ENCODE peak calls at places on chromosome 14, in eight cellular contexts. M, K, X, V, F, I, J and A are unnamed samples.

GRCh38 chr14:34713681-34714319 is 593 bp downstream of the CFL2 start:
- DNase-seq in M (peak; percentile 68), X (peak; percentile 47), F (no peak), J (peak; percentile 59), K (peak; percentile 73), V (peak; percentile 26), I (no peak), A (peak; percentile 39)

GRCh38 chr14:103699901-103700752 is 15.1 kb downstream of the XRCC3 start:
- DNase-seq in M (no peak), X (no peak), J (no peak), F (no peak), V (no peak), K (no peak), I (no peak), A (no peak)

GRCh38 chr14:68952544-68953535 is 26.3 kb downstream of the ACTN1 start:
- DNase-seq in M (peak; percentile 75), V (peak; percentile 25), J (peak; percentile 57), F (no peak), K (no peak), I (no peak), X (peak; percentile 68), A (no peak)

GRCh38 chr14:29955087-29955486 is 27.4 kb upstream of the PRKD1 start:
- DNase-seq in X (no peak), F (no peak), I (no peak), V (no peak), K (no peak), M (no peak), J (no peak), A (no peak)

GRCh38 chr14:103073367-103073875 is 10.6 kb upstream of the LBHD2 start:
- DNase-seq in M (no peak), V (no peak), J (no peak), F (no peak), K (no peak), I (peak; percentile 85), X (no peak), A (no peak)

GRCh38 chr14:92630367-92630766 is 116.8 kb downstream of the RIN3 start:
- DNase-seq in V (no peak), K (no peak), F (no peak), J (no peak), M (no peak), X (no peak), I (no peak), A (no peak)

GRCh38 chr14:30193791-30194407 is 266.3 kb upstream of the PRKD1 start:
- DNase-seq in X (no peak), M (no peak), J (peak; percentile 70), F (no peak), I (no peak), K (peak; percentile 17), V (no peak), A (no peak)

GRCh38 chr14:38074754-38075153 is 132.9 kb upstream of the SSTR1 start:
- DNase-seq in V (no peak), X (no peak), M (no peak), F (no peak), K (no peak), J (no peak), I (no peak), A (no peak)

GRCh38 chr14:69484444-69485113 is at the start of gene PLEKHD1:
- DNase-seq in J (no peak), F (peak; percentile 96), I (peak; percentile 72), M (peak; percentile 3), K (peak; percentile 6), V (no peak), X (no peak), A (peak; percentile 56)

GRCh38 chr14:102557434-102558226 is 34.8 kb upstream of the RCOR1 start:
- DNase-seq in X (no peak), I (no peak), M (no peak), K (peak; percentile 90), F (no peak), J (peak; percentile 69), V (no peak), A (no peak)

GRCh38 chr14:85533821-85534271 is 3.9 kb downstream of the FLRT2 start:
- DNase-seq in V (no peak), M (no peak), I (no peak), J (peak; percentile 31), K (peak; percentile 30), F (peak; percentile 83), X (peak; percentile 18), A (peak; percentile 18)

GRCh38 chr14:75578786-75579781 is 664 bp downstream of the FLVCR2 start:
- DNase-seq in M (no peak), I (peak; percentile 14), F (no peak), J (no peak), X (peak; percentile 20), V (no peak), K (no peak), A (no peak)
- TF ChIP-seq CTCF in M (no peak), I (no peak), F (peak; percentile 68), J (no peak), X (peak; percentile 30), V (no peak), K (peak; percentile 11), A (no peak)

GRCh38 chr14:64963611-64964010 is 8.5 kb downstream of the RAB15 start:
- DNase-seq in K (no peak), J (no peak), V (no peak), M (no peak), F (no peak), I (no peak), X (no peak), A (no peak)
- TF ChIP-seq CTCF in K (no peak), J (no peak), V (no peak), M (no peak), F (peak; percentile 50), I (no peak), X (no peak), A (no peak)

GRCh38 chr14:56120091-56120632 is 2.0 kb downstream of the PELI2 start:
- DNase-seq in M (no peak), I (peak; percentile 5), J (no peak), V (no peak), F (no peak), X (no peak), K (no peak), A (no peak)
- TF ChIP-seq CTCF in M (no peak), I (no peak), J (no peak), V (no peak), F (no peak), X (no peak), K (no peak), A (no peak)

DNA sequence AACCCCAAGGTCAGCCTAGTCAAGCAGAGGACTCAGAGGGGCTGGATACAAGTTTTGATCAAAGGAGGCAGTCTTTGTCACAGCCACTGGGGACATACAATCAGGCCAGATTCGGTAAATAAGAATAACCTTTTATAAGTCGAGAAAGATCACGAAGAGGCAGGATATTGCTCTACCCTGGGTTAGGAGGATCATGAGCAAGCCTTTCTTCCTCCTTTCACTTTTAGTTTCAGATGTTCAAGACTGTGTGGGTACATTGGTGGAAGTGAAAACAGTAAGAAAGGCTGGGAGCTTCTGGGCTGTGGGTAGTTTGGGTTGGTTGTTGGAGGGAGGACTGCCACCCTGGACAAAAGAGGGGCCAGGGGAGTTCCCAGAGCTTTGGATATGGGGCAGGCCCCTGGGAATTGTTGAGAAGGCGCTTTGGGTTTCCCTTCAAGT is 127.7 kb downstream of the SNAPC1 start:
- DNase-seq in V (peak; percentile 82), M (peak; percentile 31), K (no peak), X (no peak), F (no peak), J (no peak), I (no peak), A (peak; percentile 66)
- TF ChIP-seq CTCF in V (peak; percentile 10), M (no peak), K (no peak), X (no peak), F (peak; percentile 55), J (no peak), I (no peak), A (no peak)

DNA sequence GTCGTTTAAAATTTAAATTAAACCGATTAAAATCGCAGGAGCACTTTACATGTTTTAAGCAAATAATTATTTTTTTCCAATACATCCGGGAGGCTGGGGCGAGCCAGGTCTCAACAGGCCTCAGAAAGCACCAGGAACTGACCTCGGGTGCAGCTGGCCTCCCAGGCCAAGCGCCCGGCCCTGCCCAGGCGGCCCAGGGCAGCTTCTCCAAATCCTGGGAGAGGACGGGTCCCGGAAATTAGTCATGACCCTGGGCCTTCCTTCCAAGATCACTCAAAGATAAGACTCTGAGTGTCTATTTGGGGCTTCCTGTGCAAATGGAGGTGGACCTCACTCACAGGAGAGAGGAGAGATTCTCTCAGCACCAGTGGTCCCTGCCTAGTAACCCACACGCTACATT is 177.1 kb downstream of the BCL11B start:
- DNase-seq in K (no peak), F (no peak), J (peak; percentile 33), V (no peak), M (no peak), X (no peak), I (no peak), A (no peak)
- TF ChIP-seq CTCF in K (no peak), F (no peak), J (no peak), V (no peak), M (no peak), X (no peak), I (no peak), A (no peak)

DNA sequence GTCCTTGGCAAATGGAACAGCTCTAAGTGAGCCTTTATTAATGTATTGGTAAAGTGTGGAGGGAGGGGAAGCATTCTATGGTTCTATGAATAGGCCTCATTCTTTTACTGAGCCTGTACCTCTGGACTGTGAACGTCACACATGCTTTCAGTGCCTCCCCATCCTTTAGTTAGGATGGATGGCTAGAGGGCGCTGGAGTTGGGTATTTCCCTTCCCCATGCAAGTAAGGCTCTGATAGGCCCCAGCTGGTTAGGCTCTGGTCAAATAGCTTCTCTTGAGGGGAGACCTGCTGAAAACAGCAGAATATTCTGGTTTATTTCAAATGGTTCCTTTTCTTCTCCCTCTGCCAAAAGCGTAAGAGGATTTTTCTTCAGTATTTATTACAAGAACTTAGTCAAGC is 860.9 kb upstream of the MDGA2 start:
- DNase-seq in V (no peak), M (no peak), J (peak; percentile 2), F (peak; percentile 87), K (peak; percentile 32), I (no peak), X (no peak), A (no peak)
- TF ChIP-seq CTCF in V (no peak), M (no peak), J (no peak), F (peak; percentile 71), K (no peak), I (no peak), X (no peak), A (no peak)